ENCODE peak calls at places on chromosomes 2 and 18, in seven cellular contexts. One of them, this sample, is unnamed.

GRCh38 chr2:121860033-121860810 is 104.8 kb downstream of the TSN start:
- DNase-seq in IMR-90: peak
- DNase-seq in RWPE1: peak
- DNase-seq in DND-41: no peak
- DNase-seq in epithelial cell of esophagus: peak
- DNase-seq in progenitor cell of endocrine pancreas: no peak
- DNase-seq in pancreas: no peak
- DNase-seq in this sample: no peak

GRCh38 chr18:32798209-32798960 is 25.6 kb upstream of the KLHL14 start:
- DNase-seq in IMR-90: no peak
- DNase-seq in RWPE1: no peak
- DNase-seq in DND-41: no peak
- DNase-seq in epithelial cell of esophagus: no peak
- DNase-seq in progenitor cell of endocrine pancreas: no peak
- DNase-seq in pancreas: no peak
- DNase-seq in this sample: no peak

GRCh38 chr2:133171396-133172004 is 396.8 kb downstream of the NCKAP5 start:
- DNase-seq in IMR-90: peak
- DNase-seq in RWPE1: peak
- DNase-seq in DND-41: no peak
- DNase-seq in epithelial cell of esophagus: peak
- DNase-seq in progenitor cell of endocrine pancreas: peak
- DNase-seq in pancreas: no peak
- DNase-seq in this sample: no peak

GRCh38 chr18:37253424-37254255 is 312.0 kb downstream of the CELF4 start:
- DNase-seq in IMR-90: no peak
- DNase-seq in RWPE1: peak
- DNase-seq in DND-41: no peak
- DNase-seq in epithelial cell of esophagus: peak
- DNase-seq in progenitor cell of endocrine pancreas: peak
- DNase-seq in pancreas: peak
- DNase-seq in this sample: no peak

GRCh38 chr2:112642961-112643360 is 2.8 kb upstream of the SLC20A1 start:
- DNase-seq in IMR-90: no peak
- DNase-seq in RWPE1: no peak
- DNase-seq in DND-41: no peak
- DNase-seq in epithelial cell of esophagus: no peak
- DNase-seq in progenitor cell of endocrine pancreas: no peak
- DNase-seq in pancreas: no peak
- DNase-seq in this sample: no peak

GRCh38 chr18:68940754-68941153 is 142.9 kb downstream of the CCDC102B start:
- DNase-seq in IMR-90: no peak
- DNase-seq in RWPE1: no peak
- DNase-seq in DND-41: no peak
- DNase-seq in epithelial cell of esophagus: no peak
- DNase-seq in progenitor cell of endocrine pancreas: no peak
- DNase-seq in pancreas: no peak
- DNase-seq in this sample: no peak

GRCh38 chr18:62720766-62721613 is 5.6 kb downstream of the PHLPP1 start:
- DNase-seq in IMR-90: no peak
- DNase-seq in RWPE1: no peak
- DNase-seq in DND-41: no peak
- DNase-seq in epithelial cell of esophagus: no peak
- DNase-seq in progenitor cell of endocrine pancreas: no peak
- DNase-seq in pancreas: no peak
- DNase-seq in this sample: no peak

GRCh38 chr2:61793389-61793836 is 60.4 kb downstream of the FAM161A start:
- DNase-seq in IMR-90: peak
- DNase-seq in RWPE1: peak
- DNase-seq in DND-41: peak
- DNase-seq in epithelial cell of esophagus: peak
- DNase-seq in progenitor cell of endocrine pancreas: peak
- DNase-seq in pancreas: peak
- DNase-seq in this sample: no peak

GRCh38 chr2:63060079-63060482 is 9.5 kb downstream of the OTX1 start:
- DNase-seq in IMR-90: no peak
- DNase-seq in RWPE1: no peak
- DNase-seq in DND-41: no peak
- DNase-seq in epithelial cell of esophagus: no peak
- DNase-seq in progenitor cell of endocrine pancreas: no peak
- DNase-seq in pancreas: no peak
- DNase-seq in this sample: no peak

GRCh38 chr2:63058149-63058741 is 7.6 kb downstream of the OTX1 start:
- DNase-seq in IMR-90: peak
- DNase-seq in RWPE1: no peak
- DNase-seq in DND-41: no peak
- DNase-seq in epithelial cell of esophagus: no peak
- DNase-seq in progenitor cell of endocrine pancreas: no peak
- DNase-seq in pancreas: no peak
- DNase-seq in this sample: no peak

GRCh38 chr2:63057249-63058148 is 6.9 kb downstream of the OTX1 start:
- DNase-seq in IMR-90: no peak
- DNase-seq in RWPE1: no peak
- DNase-seq in DND-41: no peak
- DNase-seq in epithelial cell of esophagus: no peak
- DNase-seq in progenitor cell of endocrine pancreas: no peak
- DNase-seq in pancreas: no peak
- DNase-seq in this sample: no peak

GRCh38 chr2:63058742-63059433 is 8.3 kb downstream of the OTX1 start:
- DNase-seq in IMR-90: no peak
- DNase-seq in RWPE1: no peak
- DNase-seq in DND-41: no peak
- DNase-seq in epithelial cell of esophagus: no peak
- DNase-seq in progenitor cell of endocrine pancreas: peak
- DNase-seq in pancreas: peak
- DNase-seq in this sample: no peak

GRCh38 chr2:63059434-63060078 is 8.9 kb downstream of the OTX1 start:
- DNase-seq in IMR-90: no peak
- DNase-seq in RWPE1: no peak
- DNase-seq in DND-41: no peak
- DNase-seq in epithelial cell of esophagus: no peak
- DNase-seq in progenitor cell of endocrine pancreas: no peak
- DNase-seq in pancreas: peak
- DNase-seq in this sample: no peak
- TF ChIP-seq CTCF in IMR-90: no peak
- TF ChIP-seq CTCF in RWPE1: no peak
- TF ChIP-seq CTCF in DND-41: no peak
- TF ChIP-seq CTCF in epithelial cell of esophagus: no peak
- TF ChIP-seq CTCF in progenitor cell of endocrine pancreas: no peak
- TF ChIP-seq CTCF in pancreas: no peak
- TF ChIP-seq CTCF in this sample: no peak

GRCh38 chr2:138499684-138500083 is 1.9 kb upstream of the SPOPL start:
- DNase-seq in IMR-90: no peak
- DNase-seq in RWPE1: no peak
- DNase-seq in DND-41: no peak
- DNase-seq in epithelial cell of esophagus: no peak
- DNase-seq in progenitor cell of endocrine pancreas: no peak
- DNase-seq in pancreas: no peak
- DNase-seq in this sample: no peak

GRCh38 chr2:138500592-138501426 is 761 bp upstream of the SPOPL start:
- DNase-seq in IMR-90: no peak
- DNase-seq in RWPE1: no peak
- DNase-seq in DND-41: no peak
- DNase-seq in epithelial cell of esophagus: no peak
- DNase-seq in progenitor cell of endocrine pancreas: no peak
- DNase-seq in pancreas: peak
- DNase-seq in this sample: no peak

GRCh38 chr2:138503087-138503442 is 1.5 kb downstream of the SPOPL start:
- DNase-seq in IMR-90: no peak
- DNase-seq in RWPE1: no peak
- DNase-seq in DND-41: no peak
- DNase-seq in epithelial cell of esophagus: peak
- DNase-seq in progenitor cell of endocrine pancreas: no peak
- DNase-seq in pancreas: no peak
- DNase-seq in this sample: no peak

GRCh38 chr2:138502253-138503086 is 900 bp downstream of the SPOPL start:
- DNase-seq in IMR-90: no peak
- DNase-seq in RWPE1: peak
- DNase-seq in DND-41: no peak
- DNase-seq in epithelial cell of esophagus: peak
- DNase-seq in progenitor cell of endocrine pancreas: no peak
- DNase-seq in pancreas: no peak
- DNase-seq in this sample: no peak

GRCh38 chr2:138501427-138502252 is at the start of gene SPOPL:
- DNase-seq in IMR-90: peak
- DNase-seq in RWPE1: peak
- DNase-seq in DND-41: no peak
- DNase-seq in epithelial cell of esophagus: peak
- DNase-seq in progenitor cell of endocrine pancreas: peak
- DNase-seq in pancreas: peak
- DNase-seq in this sample: peak
- TF ChIP-seq CTCF in IMR-90: no peak
- TF ChIP-seq CTCF in RWPE1: peak
- TF ChIP-seq CTCF in DND-41: no peak
- TF ChIP-seq CTCF in epithelial cell of esophagus: peak
- TF ChIP-seq CTCF in progenitor cell of endocrine pancreas: peak
- TF ChIP-seq CTCF in pancreas: peak
- TF ChIP-seq CTCF in this sample: peak

DNA sequence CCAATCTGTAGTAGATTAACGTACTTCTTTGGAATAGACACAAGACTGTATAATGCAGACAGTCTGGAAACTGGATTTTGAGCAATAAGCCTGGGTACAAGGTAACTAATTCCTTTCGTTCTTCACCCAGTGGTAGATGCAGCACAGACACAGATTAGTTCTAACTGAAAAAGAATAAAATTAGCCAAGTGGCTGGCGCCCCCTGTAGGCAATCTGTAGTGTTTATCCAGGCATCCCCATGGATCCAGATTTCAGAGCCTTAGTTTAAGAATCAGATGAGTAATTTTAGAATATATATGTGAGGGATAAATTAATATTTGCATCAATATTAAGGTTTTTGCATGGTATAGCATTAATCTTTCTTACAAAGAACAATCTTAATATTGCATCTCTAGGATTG is 563.9 kb downstream of the DCC start:
- DNase-seq in IMR-90: no peak
- DNase-seq in RWPE1: peak
- DNase-seq in DND-41: peak
- DNase-seq in epithelial cell of esophagus: peak
- DNase-seq in progenitor cell of endocrine pancreas: peak
- DNase-seq in pancreas: no peak
- DNase-seq in this sample: no peak
- TF ChIP-seq CTCF in IMR-90: no peak
- TF ChIP-seq CTCF in RWPE1: peak
- TF ChIP-seq CTCF in DND-41: peak
- TF ChIP-seq CTCF in epithelial cell of esophagus: peak
- TF ChIP-seq CTCF in progenitor cell of endocrine pancreas: peak
- TF ChIP-seq CTCF in pancreas: peak
- TF ChIP-seq CTCF in this sample: peak

GRCh38 chr18:52617931-52618330 is 277.9 kb downstream of the DCC start:
- DNase-seq in IMR-90: peak
- DNase-seq in RWPE1: no peak
- DNase-seq in DND-41: no peak
- DNase-seq in epithelial cell of esophagus: no peak
- DNase-seq in progenitor cell of endocrine pancreas: no peak
- DNase-seq in pancreas: no peak
- DNase-seq in this sample: no peak
- TF ChIP-seq CTCF in IMR-90: no peak
- TF ChIP-seq CTCF in RWPE1: no peak
- TF ChIP-seq CTCF in DND-41: no peak
- TF ChIP-seq CTCF in epithelial cell of esophagus: no peak
- TF ChIP-seq CTCF in progenitor cell of endocrine pancreas: no peak
- TF ChIP-seq CTCF in pancreas: no peak
- TF ChIP-seq CTCF in this sample: no peak

GRCh38 chr18:66342577-66342976 is 261.3 kb downstream of the CDH19 start:
- DNase-seq in IMR-90: no peak
- DNase-seq in RWPE1: no peak
- DNase-seq in DND-41: no peak
- DNase-seq in epithelial cell of esophagus: no peak
- DNase-seq in progenitor cell of endocrine pancreas: no peak
- DNase-seq in pancreas: no peak
- DNase-seq in this sample: no peak

GRCh38 chr18:66344227-66344626 is 259.7 kb downstream of the CDH19 start:
- DNase-seq in IMR-90: no peak
- DNase-seq in RWPE1: no peak
- DNase-seq in DND-41: no peak
- DNase-seq in epithelial cell of esophagus: peak
- DNase-seq in progenitor cell of endocrine pancreas: no peak
- DNase-seq in pancreas: no peak
- DNase-seq in this sample: no peak

DNA sequence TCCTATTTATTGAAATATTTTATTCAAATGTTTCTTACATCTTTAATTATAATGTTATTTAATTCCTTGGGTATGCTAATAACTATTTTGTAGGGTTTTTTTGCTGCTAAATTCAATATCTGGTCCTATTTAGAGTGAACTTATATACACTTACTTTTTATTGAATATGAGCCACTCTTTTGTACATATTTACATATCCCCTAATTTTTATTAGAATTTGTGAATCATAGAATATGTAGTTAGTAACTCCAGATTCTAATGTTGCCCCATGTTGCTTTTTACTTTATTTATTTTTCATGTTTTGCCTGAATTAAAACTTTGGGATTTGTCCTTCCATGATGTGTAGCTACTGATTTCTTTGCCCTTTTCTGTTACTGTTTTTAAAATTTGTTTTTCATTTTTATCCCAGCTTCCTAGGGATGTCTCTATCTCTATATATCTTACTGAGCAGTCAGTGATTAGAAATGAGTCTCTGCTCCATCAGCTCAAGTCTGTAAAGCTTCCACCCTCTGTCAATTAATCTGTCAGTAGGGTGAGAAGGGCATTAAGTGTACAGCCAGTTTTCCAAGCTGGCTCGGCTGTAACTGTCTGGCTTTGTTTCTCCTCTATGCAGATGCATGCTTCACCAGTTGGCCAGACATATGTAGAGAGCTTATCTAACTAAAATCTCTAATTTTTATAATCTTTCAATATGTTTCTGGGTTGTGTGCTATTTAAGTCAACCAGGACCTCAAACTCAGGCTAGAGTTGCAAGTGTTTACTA is 256.9 kb downstream of the CDH19 start:
- DNase-seq in IMR-90: no peak
- DNase-seq in RWPE1: no peak
- DNase-seq in DND-41: no peak
- DNase-seq in epithelial cell of esophagus: no peak
- DNase-seq in progenitor cell of endocrine pancreas: no peak
- DNase-seq in pancreas: no peak
- DNase-seq in this sample: no peak
- TF ChIP-seq CTCF in IMR-90: no peak
- TF ChIP-seq CTCF in RWPE1: no peak
- TF ChIP-seq CTCF in DND-41: no peak
- TF ChIP-seq CTCF in epithelial cell of esophagus: no peak
- TF ChIP-seq CTCF in progenitor cell of endocrine pancreas: no peak
- TF ChIP-seq CTCF in pancreas: no peak
- TF ChIP-seq CTCF in this sample: no peak